ENCODE peak calls at places on chromosomes 16 and 17, in four cellular contexts. O, M, Z and X are unnamed samples.

GRCh38 chr16:66227766-66228530 is 138.5 kb upstream of the CDH5 start:
- DNase-seq in O (no peak), M (no peak), Z (no peak), X (peak; percentile 34)

GRCh38 chr16:77207029-77207428 is 7.8 kb downstream of the SYCE1L start:
- DNase-seq in O (no peak), M (no peak), Z (no peak), X (no peak)

GRCh38 chr16:11006666-11007065 is 62.3 kb downstream of the CLEC16A start:
- DNase-seq in O (no peak), M (no peak), Z (no peak), X (no peak)

GRCh38 chr16:10878644-10879498 is 1.9 kb downstream of the CIITA start:
- DNase-seq in O (peak; percentile 36), M (peak; percentile 8), Z (no peak), X (no peak)

GRCh38 chr17:62787358-62787757 is 20.8 kb downstream of the MARCHF10 start:
- DNase-seq in O (no peak), M (peak; percentile 55), Z (no peak), X (no peak)

GRCh38 chr16:51636913-51637743 is 486.1 kb upstream of the SALL1 start:
- DNase-seq in O (no peak), M (no peak), Z (no peak), X (no peak)

GRCh38 chr16:48720266-48720665 is 110.3 kb upstream of the N4BP1 start:
- DNase-seq in O (no peak), M (peak; percentile 10), Z (no peak), X (no peak)

GRCh38 chr16:83615981-83616380 is 191.8 kb upstream of the HSBP1 start:
- DNase-seq in O (no peak), M (no peak), Z (no peak), X (no peak)

GRCh38 chr17:2398188-2398587 is 2.7 kb downstream of the MNT start:
- DNase-seq in O (no peak), M (no peak), Z (no peak), X (no peak)

GRCh38 chr17:47615766-47616424 is 33.8 kb upstream of the KPNB1 start:
- DNase-seq in O (no peak), M (peak; percentile 77), Z (no peak), X (no peak)

GRCh38 chr16:31071861-31072260 is 2.2 kb downstream of the ZNF668 start:
- DNase-seq in O (no peak), M (peak; percentile 81), Z (no peak), X (no peak)

GRCh38 chr16:19601083-19601976 is 45.8 kb downstream of the VPS35L start:
- DNase-seq in O (peak; percentile 65), M (peak; percentile 59), Z (no peak), X (no peak)

GRCh38 chr17:34615326-34615725 is 35.9 kb downstream of the TMEM132E start:
- DNase-seq in O (no peak), M (no peak), Z (no peak), X (no peak)

GRCh38 chr16:65728172-65728571 is 606.3 kb upstream of the CDH11 start:
- DNase-seq in O (no peak), M (no peak), Z (no peak), X (peak; percentile 26)

GRCh38 chr16:14405611-14406537 is 224.2 kb downstream of the PARN start:
- DNase-seq in O (no peak), M (no peak), Z (peak; percentile 45), X (peak; percentile 87)

GRCh38 chr16:24950275-24950674 is 64.9 kb downstream of the ARHGAP17 start:
- DNase-seq in O (no peak), M (peak; percentile 58), Z (no peak), X (peak; percentile 61)

GRCh38 chr17:16569358-16569712 is 331 bp upstream of the ZNF287 start:
- DNase-seq in O (no peak), M (no peak), Z (no peak), X (no peak)

GRCh38 chr17:60406887-60407286 is 15.0 kb upstream of the USP32 start:
- DNase-seq in O (no peak), M (no peak), Z (no peak), X (no peak)

GRCh38 chr17:3689262-3690093 is 6.5 kb downstream of the P2RX5 start:
- DNase-seq in O (no peak), M (no peak), Z (no peak), X (no peak)

GRCh38 chr16:13909872-13910303 is 10.1 kb upstream of the ERCC4 start:
- DNase-seq in O (no peak), M (peak; percentile 91), Z (no peak), X (no peak)

GRCh38 chr16:588639-588888 is 1.3 kb upstream of the RAB40C start:
- DNase-seq in O (no peak), M (peak; percentile 75), Z (no peak), X (no peak)

GRCh38 chr16:50496990-50497389 is 51.2 kb upstream of the NKD1 start:
- DNase-seq in O (no peak), M (no peak), Z (no peak), X (peak; percentile 15)

GRCh38 chr17:64066709-64067108 is 46.3 kb upstream of the ICAM2 start:
- DNase-seq in O (no peak), M (no peak), Z (no peak), X (no peak)

GRCh38 chr17:55845385-55845784 is 94.5 kb downstream of the PCTP start:
- DNase-seq in O (peak; percentile 52), M (peak; percentile 33), Z (peak; percentile 14), X (peak; percentile 34)

GRCh38 chr17:48663134-48663924 is 37.2 kb upstream of the HOXB9 start:
- DNase-seq in O (no peak), M (no peak), Z (no peak), X (no peak)

GRCh38 chr17:1186214-1186820 is 6.5 kb upstream of the ABR start:
- DNase-seq in O (no peak), M (peak; percentile 67), Z (no peak), X (no peak)

GRCh38 chr16:20393801-20394637 is 10.5 kb downstream of the PDILT start:
- DNase-seq in O (no peak), M (no peak), Z (no peak), X (peak; percentile 66)

DNA sequence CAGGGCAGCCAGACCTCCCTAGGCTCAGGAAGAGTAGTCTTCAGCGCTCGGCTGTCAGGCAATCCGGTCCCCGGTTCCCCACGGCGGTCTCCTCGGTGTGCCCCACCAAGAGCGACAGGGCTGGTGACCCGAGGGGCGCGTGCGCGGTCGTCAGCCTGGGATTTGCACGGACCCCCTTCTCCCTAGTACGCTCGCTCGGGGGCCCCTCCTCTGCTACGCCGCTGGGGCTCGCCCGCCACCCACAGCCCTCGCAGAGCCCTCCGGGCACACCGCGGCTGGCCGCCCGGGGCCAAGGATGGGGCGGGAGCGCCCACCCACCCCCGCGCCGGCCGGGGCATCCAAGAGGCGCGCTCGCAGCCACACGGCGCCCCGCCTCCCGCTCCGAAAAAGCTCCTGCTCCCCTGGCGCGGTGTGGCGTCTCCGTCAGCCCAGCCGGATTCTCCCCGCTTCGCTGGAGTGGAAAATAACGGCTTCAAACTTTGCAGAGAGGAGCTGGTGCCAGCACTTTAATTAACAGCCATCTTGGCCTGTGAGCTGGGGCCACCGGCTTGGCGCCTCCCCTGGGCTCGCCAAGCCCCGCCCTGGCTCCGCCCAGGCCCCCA is 2.1 kb upstream of the C1QL1 start:
- DNase-seq in O (no peak), M (no peak), Z (no peak), X (no peak)
- H3K4me3 ChIP-seq in O (peak overlapping the region; percentile 32), M (peak overlapping the region; percentile 48), Z (peak overlapping the region; percentile 4), X (no peak overlapping the region)

GRCh38 chr17:20009052-20009301 is 182 bp upstream of the SPECC1 start:
- DNase-seq in O (no peak), M (no peak), Z (no peak), X (no peak)

GRCh38 chr17:20008242-20009051 is 712 bp upstream of the SPECC1 start:
- DNase-seq in O (no peak), M (no peak), Z (no peak), X (no peak)

GRCh38 chr17:20009302-20010098 is at the start of gene SPECC1:
- DNase-seq in O (peak; percentile 84), M (peak; percentile 55), Z (peak; percentile 44), X (peak; percentile 96)

GRCh38 chr17:20010886-20011402 is 1.8 kb downstream of the SPECC1 start:
- DNase-seq in O (no peak), M (no peak), Z (no peak), X (no peak)

DNA sequence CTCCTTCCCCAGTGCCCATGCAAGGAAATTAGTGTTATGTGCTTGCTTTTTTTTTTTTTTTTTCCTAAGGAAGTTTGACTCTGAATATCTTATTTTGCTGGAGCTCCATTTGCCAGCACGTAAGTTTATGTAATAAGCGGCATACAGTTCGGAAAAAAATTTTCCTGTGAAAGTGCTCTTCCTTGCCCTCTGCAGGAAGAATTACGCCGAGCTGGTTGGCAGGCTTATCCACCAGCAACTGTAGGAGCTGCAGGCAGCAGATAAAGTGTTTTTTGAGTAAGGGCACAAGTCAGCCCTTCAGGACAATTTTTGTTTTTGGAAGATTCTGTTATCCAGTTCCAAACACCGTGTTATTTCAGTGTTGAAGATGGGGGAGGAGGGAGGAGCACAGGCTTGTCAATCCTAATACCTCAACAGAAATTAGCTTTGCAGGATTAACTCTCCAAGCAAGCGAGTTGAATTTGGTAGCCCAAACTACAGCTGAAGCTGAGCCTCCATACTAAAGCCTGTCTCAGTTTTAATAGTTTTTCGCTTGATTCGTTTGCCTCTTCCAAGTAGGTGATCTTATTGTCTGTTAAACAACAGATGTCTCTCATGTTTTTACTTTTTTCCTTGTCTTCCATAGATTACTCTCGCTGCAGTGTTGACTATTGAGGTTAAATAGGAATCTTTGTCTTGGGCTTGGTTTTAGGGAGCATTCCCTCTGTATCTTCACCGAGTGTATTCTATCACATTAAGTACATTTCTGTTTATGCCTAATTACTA is 1.1 kb downstream of the SPECC1 start:
- DNase-seq in O (peak; percentile 43), M (peak; percentile 66), Z (no peak), X (no peak)
- TF ChIP-seq CTCF in O (peak; percentile 8), M (peak; percentile 59), Z (peak; percentile 31), X (no peak)

GRCh38 chr16:8572919-8573724 is 17.2 kb downstream of the TMEM114 start:
- DNase-seq in O (peak; percentile 13), M (peak; percentile 75), Z (no peak), X (peak; percentile 78)
- H3K4me3 ChIP-seq in O (no peak overlapping the region), M (no peak overlapping the region), Z (no peak overlapping the region), X (no peak overlapping the region)

DNA sequence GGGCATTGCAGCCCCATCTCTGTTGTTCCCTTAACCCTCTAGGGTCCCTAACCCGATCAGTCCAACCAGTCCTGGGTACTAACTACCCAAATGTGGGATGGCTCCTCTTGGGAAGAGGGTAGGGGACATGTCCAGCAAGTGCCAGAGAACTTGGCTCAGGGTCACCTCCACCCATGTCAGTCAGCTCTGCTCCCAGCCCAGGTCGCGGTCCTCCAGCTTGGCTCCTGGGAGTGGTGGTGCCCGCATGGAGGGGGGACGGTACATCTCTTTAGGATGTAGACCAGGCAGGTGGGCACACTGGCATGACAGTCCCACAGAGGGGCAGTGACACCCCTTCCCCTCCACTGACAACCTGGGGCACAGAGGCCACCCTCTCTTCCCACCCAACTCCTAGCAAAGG is 6.0 kb downstream of the TMUB2 start:
- DNase-seq in O (no peak), M (no peak), Z (no peak), X (no peak)
- TF ChIP-seq CTCF in O (no peak), M (no peak), Z (no peak), X (no peak)

DNA sequence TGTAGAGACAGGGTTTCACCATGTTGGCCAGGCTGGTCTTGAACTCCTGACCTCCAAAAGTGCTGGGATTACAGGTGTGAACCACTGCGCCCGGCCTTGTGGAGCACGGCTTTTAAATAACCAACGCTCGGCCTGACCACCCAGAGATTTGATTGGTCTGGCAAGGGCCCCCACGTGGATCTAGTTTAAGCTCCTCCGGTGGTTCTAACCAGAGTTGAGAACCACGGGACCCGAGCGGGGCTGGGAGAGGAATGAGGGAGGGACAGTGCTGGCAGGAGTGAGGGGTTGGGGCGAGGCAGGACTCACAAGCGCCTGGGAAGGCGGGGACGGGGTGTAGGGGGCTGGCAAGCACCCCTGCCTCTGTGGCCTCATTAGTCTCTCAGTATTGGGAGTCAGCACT is 3.0 kb downstream of the NLRC3 start:
- DNase-seq in O (no peak), M (no peak), Z (no peak), X (no peak)
- H3K4me3 ChIP-seq in O (no peak overlapping the region), M (no peak overlapping the region), Z (no peak overlapping the region), X (no peak overlapping the region)

GRCh38 chr17:81345211-81346089 is 49.8 kb upstream of the BAHCC1 start:
- DNase-seq in O (peak; percentile 66), M (peak; percentile 92), Z (peak; percentile 86), X (peak; percentile 80)
- TF ChIP-seq CTCF in O (peak; percentile 76), M (peak; percentile 33), Z (peak; percentile 47), X (no peak)